ENCODE peak calls at places on chromosomes 1 and 21, in eight cellular contexts. P, Q, G, V, N, R, Y and O are unnamed samples.

GRCh38 chr1:226661965-226662364 is 77.1 kb downstream of the ITPKB start:
- DNase-seq in P (no peak), Q (no peak), G (no peak), V (no peak), N (no peak), R (no peak), Y (no peak), O (no peak)

GRCh38 chr1:77378723-77379533 is 97.1 kb downstream of the AK5 start:
- DNase-seq in P (no peak), Q (no peak), G (peak; percentile 45), V (peak; percentile 38), N (no peak), R (no peak), Y (no peak), O (peak; percentile 90)

GRCh38 chr1:16979475-16980327 is 719 bp downstream of the MFAP2 start:
- DNase-seq in P (no peak), Q (no peak), G (no peak), V (peak; percentile 75), N (no peak), R (no peak), Y (no peak), O (no peak)

GRCh38 chr1:163589735-163590134 is 268.0 kb downstream of the NUF2 start:
- DNase-seq in P (no peak), Q (no peak), G (no peak), V (no peak), N (no peak), R (no peak), Y (no peak), O (no peak)

GRCh38 chr21:39313457-39314154 is at the start of gene BRWD1:
- DNase-seq in P (peak; percentile 86), Q (peak; percentile 75), G (peak; percentile 53), V (peak; percentile 84), N (peak; percentile 67), R (peak; percentile 79), Y (peak; percentile 89), O (peak; percentile 52)

GRCh38 chr1:150981805-150982712 is at the start of gene ANXA9:
- DNase-seq in P (peak; percentile 76), Q (no peak), G (no peak), V (peak; percentile 39), N (no peak), R (no peak), Y (no peak), O (no peak)

GRCh38 chr1:156885904-156886355 is 7.6 kb upstream of the PEAR1 start:
- DNase-seq in P (no peak), Q (no peak), G (no peak), V (no peak), N (no peak), R (no peak), Y (no peak), O (no peak)

GRCh38 chr1:244599937-244600350 is 53.0 kb upstream of the DESI2 start:
- DNase-seq in P (peak; percentile 83), Q (no peak), G (no peak), V (peak; percentile 97), N (no peak), R (no peak), Y (no peak), O (peak; percentile 89)

GRCh38 chr1:48341221-48341620 is 118.7 kb downstream of the SLC5A9 start:
- DNase-seq in P (no peak), Q (no peak), G (no peak), V (peak; percentile 56), N (no peak), R (no peak), Y (no peak), O (no peak)

GRCh38 chr1:74767490-74767889 is 34.5 kb downstream of the TYW3 start:
- DNase-seq in P (no peak), Q (no peak), G (no peak), V (peak; percentile 25), N (no peak), R (no peak), Y (no peak), O (no peak)

GRCh38 chr1:81029266-81029665 is 771.5 kb upstream of the ADGRL2 start:
- DNase-seq in P (no peak), Q (no peak), G (no peak), V (peak; percentile 56), N (no peak), R (no peak), Y (no peak), O (no peak)

GRCh38 chr1:82015444-82015843 is 214.7 kb downstream of the ADGRL2 start:
- DNase-seq in P (no peak), Q (no peak), G (no peak), V (no peak), N (no peak), R (no peak), Y (no peak), O (no peak)

GRCh38 chr1:27086026-27086425 is 68.9 kb downstream of the SLC9A1 start:
- DNase-seq in P (no peak), Q (no peak), G (no peak), V (no peak), N (no peak), R (no peak), Y (no peak), O (no peak)

GRCh38 chr1:23368562-23369334 is 888 bp downstream of the ZNF436 start:
- DNase-seq in P (peak; percentile 87), Q (peak; percentile 79), G (peak; percentile 94), V (peak; percentile 90), N (peak; percentile 74), R (peak; percentile 76), Y (peak; percentile 92), O (peak; percentile 80)